ENCODE peak calls at places on chromosomes 4 and X, in four cellular contexts. M is psoas muscle, Z is stomach, K is heart left ventricle. P is an unnamed sample. For H3K4me1, the result is how much of the 10 kb centered on the place peaks cover.

GRCh38 chr4:39528056-39528465 is 822 bp upstream of the UGDH start:
- DNase-seq in K (no peak), M (no peak), Z (no peak), P (no peak)

GRCh38 chr4:5753366-5753765 is 42.4 kb downstream of the EVC start:
- DNase-seq in K (no peak), M (no peak), Z (no peak), P (no peak)

GRCh38 chrX:74500067-74500466 is 78.8 kb downstream of the SLC16A2 start:
- DNase-seq in Z (no peak), K (no peak), M (no peak), P (no peak)

GRCh38 chr4:98341309-98341708 is 80.1 kb downstream of the RAP1GDS1 start:
- DNase-seq in K (no peak), M (no peak), Z (no peak), P (no peak)

GRCh38 chrX:11944486-11944885 is 186.4 kb downstream of the MSL3 start:
- DNase-seq in M (no peak), Z (no peak), K (no peak), P (no peak)

GRCh38 chrX:73447311-73447794 is 500 bp downstream of the CDX4 start:
- DNase-seq in M (peak), K (no peak), Z (no peak), P (no peak)

GRCh38 chr4:185272232-185272631 is 62.8 kb downstream of the SNX25 start:
- DNase-seq in Z (no peak), M (no peak), K (no peak), P (no peak)

GRCh38 chr4:102586644-102587021 is 85.5 kb downstream of the NFKB1 start:
- DNase-seq in Z (no peak), M (no peak), K (no peak), P (no peak)

GRCh38 chr4:176198316-176198903 is 3.0 kb upstream of the SPATA4 start:
- DNase-seq in K (no peak), Z (peak), M (no peak), P (no peak)

GRCh38 chr4:114599231-114600065 is 841 bp downstream of the UGT8 start:
- DNase-seq in M (no peak), Z (peak), K (no peak), P (peak)

GRCh38 chr4:67083496-67083895 is 461.8 kb downstream of the CENPC start:
- DNase-seq in M (no peak), K (no peak), Z (no peak), P (no peak)

GRCh38 chr4:83639849-83640493 is 104.1 kb downstream of the GPAT3 start:
- DNase-seq in Z (peak), K (peak), M (no peak), P (no peak)

GRCh38 chr4:987689-988513 is 1.1 kb downstream of the IDUA start:
- DNase-seq in K (no peak), M (peak), Z (no peak), P (peak)

GRCh38 chr4:986949-987688 is at the start of gene IDUA:
- DNase-seq in M (peak), K (peak), Z (peak), P (peak)

GRCh38 chr4:989722-990471 is 3.1 kb downstream of the IDUA start:
- DNase-seq in M (peak), Z (no peak), K (peak), P (no peak)

GRCh38 chr4:990746-991367 is 2.3 kb downstream of the SLC26A1 start:
- DNase-seq in M (peak), Z (no peak), K (peak), P (peak)

DNA sequence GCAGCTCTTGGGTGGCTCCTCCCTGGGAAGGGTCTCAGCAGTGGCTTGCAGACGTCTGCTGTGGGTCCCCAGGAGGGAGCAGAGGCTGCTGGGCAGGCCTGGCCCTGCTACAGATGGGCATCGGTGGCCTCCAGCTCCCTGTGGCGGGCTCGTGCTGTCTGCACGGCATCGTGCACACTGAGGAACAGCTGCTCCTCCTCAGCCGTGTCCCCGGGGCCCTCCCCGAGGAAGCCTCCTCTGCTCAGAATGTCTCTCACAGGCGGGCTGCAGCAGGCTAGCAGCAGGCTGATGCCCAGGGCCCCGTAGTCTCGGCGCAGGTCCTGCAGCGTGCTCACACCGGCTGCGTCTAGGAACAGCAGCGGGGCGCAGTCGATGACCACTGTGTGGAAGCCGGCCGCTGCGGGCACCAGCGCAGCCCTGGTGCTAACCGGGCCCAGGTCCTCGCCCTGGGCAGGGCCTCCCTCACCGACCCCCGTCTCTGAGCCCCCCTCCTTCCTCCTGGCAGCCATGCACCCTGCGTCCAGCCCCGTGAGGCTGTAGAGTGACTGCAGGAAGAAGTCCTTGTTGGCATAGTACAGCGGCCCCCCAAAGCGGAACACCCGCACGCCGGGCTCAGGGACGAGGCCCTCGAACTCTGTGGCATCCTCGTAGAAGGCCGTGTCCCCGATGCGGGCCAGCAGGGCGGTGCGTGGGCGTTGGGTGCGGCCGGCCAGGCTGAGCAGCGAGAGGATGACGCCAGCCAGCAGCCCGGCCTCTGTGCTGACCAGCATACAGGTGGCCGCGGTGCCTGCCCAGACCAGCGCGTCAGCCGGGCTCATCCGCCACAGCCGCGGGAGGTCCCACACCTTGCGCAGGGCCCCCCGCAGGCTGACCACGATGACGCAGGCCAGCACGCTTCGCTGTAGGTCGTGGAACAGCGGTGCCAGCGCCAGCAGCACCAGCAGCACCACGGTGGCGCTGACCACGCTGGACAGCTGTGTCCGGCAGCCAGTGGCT is 2.2 kb downstream of the IDUA start:
- DNase-seq in M (peak), K (no peak), Z (no peak), P (no peak)
- H3K4me1 ChIP-seq in M (under half), K (under half), Z (half or more), P (under half)

GRCh38 chr4:120261117-120261516 is 194.5 kb upstream of the MAD2L1 start:
- DNase-seq in K (no peak), Z (no peak), M (no peak), P (no peak)

GRCh38 chr4:120263623-120264022 is 197.0 kb upstream of the MAD2L1 start:
- DNase-seq in K (no peak), M (no peak), Z (no peak), P (no peak)

DNA sequence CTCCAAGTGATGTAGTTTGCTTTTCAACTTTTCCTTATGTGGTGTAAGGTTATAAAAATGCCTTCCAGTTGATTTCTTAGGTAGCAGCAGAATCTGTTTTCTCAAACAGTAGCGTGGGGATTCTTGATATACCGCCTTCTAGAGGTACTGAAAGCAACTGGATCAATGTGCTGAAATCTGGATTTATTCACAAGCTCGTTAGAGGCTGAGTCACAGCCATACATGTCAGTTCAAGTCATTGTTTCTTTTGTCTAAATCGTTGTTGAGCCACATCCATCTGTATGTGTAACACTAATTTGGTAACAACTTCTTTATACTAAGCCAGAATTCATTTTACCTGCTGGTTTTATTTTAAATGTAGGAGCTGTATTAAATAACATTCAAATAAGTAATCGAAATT is 200.0 kb upstream of the MAD2L1 start:
- DNase-seq in Z (no peak), M (no peak), K (no peak), P (no peak)
- H3K4me3 ChIP-seq in Z (no peak), M (no peak), K (no peak), P (no peak)

GRCh38 chr4:8225290-8225625 is 26.2 kb downstream of the SH3TC1 start:
- DNase-seq in Z (no peak), M (no peak), K (no peak), P (no peak)

GRCh38 chr4:8227771-8228318 is 28.8 kb downstream of the SH3TC1 start:
- DNase-seq in M (no peak), K (no peak), Z (no peak), P (no peak)

GRCh38 chr4:8228319-8229250 is 29.5 kb downstream of the SH3TC1 start:
- DNase-seq in K (peak), M (peak), Z (peak), P (peak)

GRCh38 chr4:8225704-8226443 is 26.8 kb downstream of the SH3TC1 start:
- DNase-seq in K (no peak), Z (no peak), M (no peak), P (no peak)

DNA sequence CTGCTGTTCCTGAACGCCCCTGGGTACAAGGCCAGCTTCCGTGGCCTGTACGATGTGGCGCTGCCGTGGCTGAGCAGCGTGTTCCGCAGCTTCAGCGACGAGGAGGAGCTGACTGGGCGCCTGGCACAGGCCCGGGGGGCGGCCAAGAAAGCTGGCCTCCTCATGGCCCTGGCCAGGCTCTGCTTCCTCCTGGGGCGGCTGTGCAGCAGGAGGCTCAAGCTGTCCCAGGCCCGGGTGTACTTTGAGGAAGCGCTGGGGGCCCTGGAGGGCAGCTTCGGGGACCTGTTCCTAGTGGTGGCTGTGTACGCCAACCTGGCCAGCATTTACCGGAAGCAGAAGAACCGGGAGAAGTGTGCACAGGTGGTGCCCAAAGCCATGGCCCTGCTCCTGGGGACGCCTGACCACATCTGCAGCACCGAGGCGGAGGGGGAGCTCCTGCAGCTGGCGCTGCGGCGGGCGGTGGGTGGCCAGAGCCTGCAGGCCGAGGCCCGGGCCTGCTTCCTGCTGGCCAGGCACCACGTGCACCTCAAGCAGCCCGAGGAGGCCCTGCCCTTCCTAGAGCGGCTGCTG is 28.2 kb downstream of the SH3TC1 start:
- DNase-seq in K (no peak), Z (no peak), M (no peak), P (no peak)
- H3K4me1 ChIP-seq in K (under half), Z (half or more), M (under half), P (under half)

GRCh38 chr4:139896242-139896752 is 230.7 kb downstream of the MGST2 start:
- DNase-seq in Z (no peak), K (no peak), M (no peak), P (no peak)

GRCh38 chr4:139901516-139902327 is 236.1 kb downstream of the MGST2 start:
- DNase-seq in K (no peak), M (no peak), Z (no peak), P (no peak)

GRCh38 chr4:139900964-139901376 is 235.4 kb downstream of the MGST2 start:
- DNase-seq in K (no peak), M (no peak), Z (no peak), P (no peak)

GRCh38 chr4:139899346-139899745 is 233.7 kb downstream of the MGST2 start:
- DNase-seq in K (no peak), M (no peak), Z (no peak), P (no peak)

DNA sequence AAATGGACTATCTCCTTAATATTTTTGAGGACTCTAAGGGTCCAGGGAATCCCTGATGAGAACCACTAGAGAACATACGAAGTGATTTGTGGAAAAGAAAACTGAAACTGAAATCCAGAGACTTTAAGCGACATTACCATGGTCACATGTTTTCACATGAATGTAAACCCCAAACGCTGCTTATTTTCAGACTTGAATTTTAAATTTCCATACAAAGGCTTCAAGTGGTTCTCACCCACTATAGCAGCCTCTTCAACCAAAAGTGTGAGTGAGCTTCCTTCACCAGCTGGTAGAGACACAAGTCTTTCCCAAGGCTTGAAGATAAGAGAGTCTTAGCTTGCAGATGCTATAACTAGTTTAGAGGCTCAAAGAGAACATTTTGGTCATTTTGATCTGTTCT is 232.7 kb downstream of the MGST2 start:
- DNase-seq in M (no peak), Z (no peak), K (no peak), P (no peak)
- H3K4me3 ChIP-seq in M (no peak), Z (no peak), K (no peak), P (no peak)

GRCh38 chr4:931194-931959 is 739 bp downstream of the GAK start:
- DNase-seq in M (peak), Z (no peak), K (peak), P (peak)

GRCh38 chr4:930827-931193 is 1.3 kb downstream of the GAK start:
- DNase-seq in Z (no peak), M (no peak), K (no peak), P (peak)

GRCh38 chr4:929970-930625 is 2.0 kb downstream of the GAK start:
- DNase-seq in Z (peak), K (no peak), M (no peak), P (no peak)

GRCh38 chr4:926538-926937 is 5.6 kb downstream of the GAK start:
- DNase-seq in K (no peak), M (peak), Z (peak), P (peak)

GRCh38 chr4:929096-929765 is 2.9 kb downstream of the GAK start:
- DNase-seq in M (no peak), Z (no peak), K (no peak), P (no peak)
- H3K4me1 ChIP-seq in M (under half), Z (half or more), K (under half), P (under half)

GRCh38 chr4:68498413-68499007 is 51.2 kb downstream of the TMPRSS11E start:
- DNase-seq in M (no peak), Z (peak), K (peak), P (peak)
- H3K4me3 ChIP-seq in M (no peak), Z (no peak), K (no peak), P (no peak)

DNA sequence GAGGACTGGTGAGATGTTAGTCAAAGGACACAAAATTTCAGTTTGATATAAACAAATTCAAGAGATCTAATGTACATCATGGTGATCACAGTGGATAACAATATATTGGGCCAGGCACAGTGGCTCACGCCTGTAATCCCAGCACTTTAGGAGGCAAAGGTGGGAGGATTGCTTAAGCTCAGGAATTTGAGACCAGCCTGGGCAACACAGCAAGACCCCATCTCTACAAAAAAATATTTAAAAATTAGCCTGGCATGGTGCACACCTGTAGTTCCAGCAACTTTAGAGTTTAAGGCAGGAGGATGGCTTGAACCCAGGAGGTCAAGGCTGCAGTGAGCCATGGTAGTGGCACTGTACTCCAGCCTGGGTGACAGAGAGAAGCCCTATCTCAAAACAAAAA is 8.7 kb downstream of the SCARB2 start:
- DNase-seq in M (no peak), K (no peak), Z (no peak), P (no peak)
- H3K4me1 ChIP-seq in M (half or more), K (half or more), Z (half or more), P (under half)

DNA sequence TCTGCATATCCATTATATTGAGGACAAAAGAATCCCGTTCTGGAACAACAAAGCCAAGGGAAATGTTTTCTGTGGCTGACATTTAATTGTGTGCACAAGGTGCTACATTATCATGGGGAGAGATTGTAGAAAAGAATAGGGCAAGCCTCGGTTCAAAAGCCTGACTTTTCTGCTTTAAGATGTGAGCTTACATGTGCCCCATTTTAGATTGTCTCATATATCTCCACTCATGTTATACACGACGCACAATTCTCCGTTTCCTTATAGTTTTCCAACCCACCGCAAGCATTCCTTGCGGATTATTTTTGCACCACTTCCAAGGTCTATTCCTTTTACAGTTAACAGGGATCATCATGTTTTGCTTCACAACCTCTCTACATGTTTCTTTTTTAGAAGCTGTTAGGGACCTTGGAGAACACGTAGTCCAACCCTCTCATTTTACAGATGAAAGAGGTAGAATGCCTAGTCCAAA is 99.6 kb upstream of the MAML3 start:
- DNase-seq in Z (no peak), K (no peak), M (no peak), P (no peak)
- H3K4me3 ChIP-seq in Z (no peak), K (no peak), M (peak), P (no peak)

GRCh38 chrX:44891642-44892041 is 18.7 kb downstream of the KDM6A start:
- DNase-seq in M (no peak), K (no peak), Z (peak), P (no peak)

GRCh38 chrX:44897539-44897938 is 24.6 kb downstream of the KDM6A start:
- DNase-seq in Z (no peak), K (no peak), M (no peak), P (no peak)

GRCh38 chrX:44898411-44899221 is 25.6 kb downstream of the KDM6A start:
- DNase-seq in K (no peak), Z (peak), M (no peak), P (no peak)

GRCh38 chrX:44896566-44897186 is 23.7 kb downstream of the KDM6A start:
- DNase-seq in M (no peak), Z (no peak), K (no peak), P (no peak)
- H3K4me1 ChIP-seq in M (under half), Z (under half), K (under half), P (under half)